ENCODE peak calls at places on chromosomes 11 and 22, in six cellular contexts. X is AG04450, A is right lobe of liver, W is BE2C, H is stomach, C is lung. L is an unnamed sample. For H3K9me3, the result is how much of the 10 kb centered on the place peaks cover.

GRCh38 chr11:43825217-43825816 is 55.3 kb upstream of the ALKBH3 start:
- DNase-seq in C (no peak), W (peak), H (no peak), X (no peak), A (no peak), L (no peak)

GRCh38 chr11:13940611-13941256 is 21.8 kb upstream of the SPON1 start:
- DNase-seq in A (no peak), C (no peak), W (no peak), H (no peak), X (no peak), L (peak)

GRCh38 chr22:17508110-17508509 is 55.2 kb upstream of the SLC25A18 start:
- DNase-seq in A (no peak), W (no peak), H (no peak), X (no peak), C (no peak), L (no peak)

GRCh38 chr11:1299621-1300020 is 9.8 kb downstream of the TOLLIP start:
- DNase-seq in A (no peak), H (peak), C (peak), W (no peak), X (no peak), L (no peak)

GRCh38 chr11:7576671-7577225 is 62.9 kb downstream of the PPFIBP2 start:
- DNase-seq in H (no peak), X (no peak), C (no peak), W (peak), A (no peak), L (no peak)

GRCh38 chr22:21966643-21967516 is 14.2 kb upstream of the PPM1F start:
- DNase-seq in C (no peak), X (no peak), W (no peak), H (no peak), A (no peak), L (no peak)

GRCh38 chr11:33669598-33670249 is 30.9 kb downstream of the C11orf91 start:
- DNase-seq in H (no peak), W (no peak), A (no peak), X (no peak), C (no peak), L (no peak)

GRCh38 chr11:9862981-9863380 is 199.1 kb downstream of the SWAP70 start:
- DNase-seq in H (no peak), X (no peak), C (no peak), W (no peak), A (no peak), L (no peak)

GRCh38 chr11:69670158-69670845 is 4.9 kb downstream of the LTO1 start:
- DNase-seq in W (peak), H (peak), A (peak), C (peak), X (peak), L (peak)

GRCh38 chr11:65491614-65492386 is 7.0 kb upstream of the MALAT1 start:
- DNase-seq in X (no peak), H (peak), A (peak), C (peak), W (peak), L (no peak)

GRCh38 chr22:50544746-50545253 is 899 bp upstream of the KLHDC7B start:
- DNase-seq in W (no peak), X (no peak), C (peak), A (peak), H (peak), L (no peak)

GRCh38 chr11:56103210-56103737 is at the start of gene OR8H2:
- DNase-seq in H (no peak), W (no peak), C (no peak), X (no peak), A (no peak), L (no peak)

GRCh38 chr22:29700949-29701927 is 18.6 kb upstream of the CABP7 start:
- DNase-seq in W (peak), A (no peak), H (no peak), C (peak), X (no peak), L (no peak)

GRCh38 chr11:12840871-12841516 is 166.8 kb downstream of the TEAD1 start:
- DNase-seq in H (no peak), X (no peak), C (no peak), W (no peak), A (no peak), L (no peak)

GRCh38 chr11:33377100-33377851 is 120.1 kb downstream of the HIPK3 start:
- DNase-seq in H (no peak), A (no peak), X (no peak), W (no peak), C (no peak), L (no peak)

GRCh38 chr11:1488575-1489180 is 2.1 kb upstream of the MOB2 start:
- DNase-seq in H (no peak), C (no peak), A (peak), W (no peak), X (no peak), L (peak)

GRCh38 chr22:46336119-46337078 is 885 bp downstream of the TRMU start:
- DNase-seq in A (peak), W (no peak), X (no peak), H (peak), C (no peak), L (no peak)

GRCh38 chr11:32310218-32310601 is 125.1 kb downstream of the WT1 start:
- DNase-seq in C (peak), H (peak), W (no peak), X (no peak), A (no peak), L (no peak)

GRCh38 chr11:1297576-1298473 is 11.6 kb downstream of the TOLLIP start:
- DNase-seq in W (no peak), H (peak), C (no peak), X (no peak), A (peak), L (no peak)

GRCh38 chr11:86676533-86677154 is 4.2 kb upstream of the ME3 start:
- DNase-seq in H (no peak), X (no peak), A (no peak), C (no peak), W (peak), L (no peak)

GRCh38 chr11:128915148-128915519 is 24.0 kb downstream of the KCNJ5 start:
- DNase-seq in W (no peak), H (no peak), A (no peak), X (no peak), C (no peak), L (no peak)

GRCh38 chr11:101863361-101863760 is 51.4 kb upstream of the CEP126 start:
- DNase-seq in X (no peak), A (no peak), C (no peak), H (no peak), W (no peak), L (no peak)

GRCh38 chr11:93510196-93510898 is 32.8 kb downstream of the SMCO4 start:
- DNase-seq in C (no peak), X (no peak), A (no peak), W (no peak), H (no peak), L (no peak)

GRCh38 chr11:41522899-41523672 is 63.6 kb upstream of the LRRC4C start:
- DNase-seq in A (no peak), X (no peak), W (no peak), C (no peak), H (no peak), L (no peak)

GRCh38 chr11:41527530-41527929 is 68.1 kb upstream of the LRRC4C start:
- DNase-seq in H (no peak), X (no peak), W (no peak), A (no peak), C (no peak), L (no peak)

DNA sequence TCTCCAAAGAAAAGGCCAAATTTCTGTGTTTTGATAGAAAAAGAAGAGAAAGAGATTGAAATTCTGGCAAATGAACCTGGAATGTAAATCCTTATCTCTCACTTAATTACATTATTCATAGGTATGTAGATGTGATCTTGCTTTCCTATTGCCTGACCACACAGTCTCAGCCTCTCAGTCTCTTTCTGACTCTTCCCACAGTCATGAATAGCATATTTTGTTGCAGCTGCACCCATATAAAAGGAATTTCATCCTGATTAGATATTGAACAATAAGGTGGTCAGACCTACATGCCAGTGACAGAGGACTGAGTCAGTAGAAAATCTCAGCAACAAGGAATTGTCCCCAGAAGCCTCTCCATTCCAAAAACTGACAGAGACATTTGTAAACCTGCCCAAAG is 62.9 kb upstream of the LRRC4C start:
- DNase-seq in A (no peak), X (no peak), W (no peak), C (no peak), H (no peak), L (no peak)
- H3K9me3 ChIP-seq in A (under half), X (under half), W (under half), C (under half), H (under half), L (under half)

DNA sequence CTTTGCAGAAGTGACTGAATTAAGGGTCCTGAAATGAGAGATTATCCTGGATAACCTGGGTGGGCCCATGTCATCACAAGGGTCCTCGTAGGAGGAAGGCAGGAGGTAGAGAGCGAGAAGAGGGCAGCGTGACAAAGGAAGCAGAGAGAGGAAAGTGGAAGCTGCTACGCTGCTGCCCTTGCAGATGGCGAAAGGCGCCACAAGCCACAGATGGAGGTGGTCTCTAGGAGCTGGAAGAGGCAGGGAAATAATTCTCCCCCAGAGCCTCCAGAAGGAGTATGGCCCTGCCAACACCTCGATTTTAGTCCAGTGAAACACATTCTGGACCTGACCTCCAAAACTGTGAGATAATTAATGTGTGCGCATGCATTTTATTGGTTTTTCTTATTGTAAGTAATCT is 13.4 kb downstream of the TMEM184B start:
- DNase-seq in A (no peak), X (no peak), C (no peak), W (no peak), H (no peak), L (no peak)
- H3K9me3 ChIP-seq in A (under half), X (under half), C (under half), W (under half), H (under half), L (under half)

GRCh38 chr11:23764285-23764684 is 732.6 kb upstream of the LUZP2 start:
- DNase-seq in A (no peak), C (no peak), H (no peak), W (no peak), X (no peak), L (no peak)

GRCh38 chr11:23772081-23772480 is 724.8 kb upstream of the LUZP2 start:
- DNase-seq in X (peak), W (no peak), H (no peak), A (no peak), C (no peak), L (no peak)

GRCh38 chr11:23767576-23767975 is 729.3 kb upstream of the LUZP2 start:
- DNase-seq in W (no peak), X (no peak), C (no peak), H (no peak), A (no peak), L (no peak)

GRCh38 chr11:23765862-23766261 is 731.0 kb upstream of the LUZP2 start:
- DNase-seq in A (no peak), H (no peak), X (no peak), C (no peak), W (no peak), L (no peak)

GRCh38 chr11:23769214-23769613 is 727.6 kb upstream of the LUZP2 start:
- DNase-seq in X (no peak), A (no peak), W (no peak), H (no peak), C (no peak), L (no peak)
- H3K9me3 ChIP-seq in X (under half), A (under half), W (under half), H (under half), C (under half), L (under half)

GRCh38 chr11:5923789-5924188 is 18.3 kb upstream of the OR56A3 start:
- DNase-seq in X (no peak), W (no peak), A (no peak), C (no peak), H (no peak), L (no peak)
- H3K9me3 ChIP-seq in X (under half), W (under half), A (under half), C (under half), H (under half), L (under half)

GRCh38 chr22:47899894-47900293 is 1137.4 kb downstream of the TBC1D22A start:
- DNase-seq in X (no peak), A (no peak), W (no peak), C (no peak), H (no peak), L (no peak)
- H3K9me3 ChIP-seq in X (under half), A (under half), W (under half), C (under half), H (under half), L (under half)